ENCODE peak calls at places on chromosome 17, in ten cellular contexts. L, B, A, H, F, M, Q, V, P and I are unnamed samples.

GRCh38 chr17:72474740-72475477 is 354.1 kb downstream of the SOX9 start:
- DNase-seq in Q (no peak), V (peak), B (no peak), F (no peak), M (no peak), H (no peak), P (no peak), L (no peak), A (no peak), I (no peak)

GRCh38 chr17:63337579-63337978 is 108.5 kb downstream of the CYB561 start:
- DNase-seq in M (no peak), B (no peak), L (no peak), F (peak), Q (no peak), A (no peak), H (peak), V (no peak), P (no peak), I (no peak)

GRCh38 chr17:29840884-29841283 is 89.1 kb downstream of the SSH2 start:
- DNase-seq in P (no peak), Q (no peak), A (no peak), L (peak), V (no peak), B (no peak), M (no peak), H (peak), F (peak), I (no peak)

GRCh38 chr17:16937431-16937830 is 34.5 kb downstream of the TNFRSF13B start:
- DNase-seq in Q (no peak), V (no peak), M (no peak), L (no peak), A (no peak), P (no peak), B (no peak), H (no peak), F (no peak), I (no peak)

GRCh38 chr17:64032081-64032480 is 11.6 kb upstream of the ICAM2 start:
- DNase-seq in L (peak), H (peak), Q (no peak), F (peak), V (no peak), B (no peak), P (no peak), M (no peak), A (no peak), I (no peak)

GRCh38 chr17:78674156-78674555 is 97.0 kb upstream of the DNAH17 start:
- DNase-seq in V (no peak), Q (no peak), B (no peak), P (no peak), H (no peak), A (no peak), M (no peak), F (no peak), L (no peak), I (no peak)

GRCh38 chr17:27276653-27277156 is 17.2 kb upstream of the WSB1 start:
- DNase-seq in Q (no peak), V (no peak), A (no peak), F (no peak), H (no peak), B (no peak), L (no peak), P (peak), M (peak), I (no peak)

GRCh38 chr17:80195671-80196529 is 24.2 kb downstream of the SGSH start:
- DNase-seq in V (no peak), H (peak), M (no peak), P (no peak), L (no peak), B (peak), A (no peak), Q (peak), F (peak), I (no peak)

GRCh38 chr17:74631468-74632195 is 8.1 kb upstream of the CD300E start:
- DNase-seq in L (no peak), V (peak), P (no peak), M (no peak), H (no peak), Q (peak), F (peak), A (no peak), B (no peak), I (no peak)

GRCh38 chr17:47905221-47905733 is 9.2 kb downstream of the SP2 start:
- DNase-seq in Q (no peak), H (peak), F (no peak), L (peak), B (no peak), P (no peak), M (no peak), A (peak), V (no peak), I (peak)

GRCh38 chr17:55710410-55710809 is 12.3 kb downstream of the TMEM100 start:
- DNase-seq in F (no peak), H (peak), B (no peak), A (no peak), L (no peak), M (no peak), Q (no peak), V (no peak), P (peak), I (no peak)

GRCh38 chr17:61484174-61484573 is 32.0 kb downstream of the TBX4 start:
- DNase-seq in F (no peak), V (no peak), P (peak), B (no peak), A (no peak), Q (no peak), M (no peak), H (no peak), L (no peak), I (no peak)

GRCh38 chr17:72502940-72503341 is 382.1 kb downstream of the SOX9 start:
- DNase-seq in L (peak), M (no peak), Q (no peak), F (peak), B (no peak), P (no peak), V (no peak), A (no peak), H (peak), I (no peak)

GRCh38 chr17:44436336-44436735 is 46.9 kb upstream of the ITGA2B start:
- DNase-seq in B (no peak), V (no peak), Q (no peak), M (no peak), L (no peak), P (no peak), F (no peak), H (no peak), A (no peak), I (no peak)

GRCh38 chr17:32335647-32336046 is 6.3 kb downstream of the C17orf75 start:
- DNase-seq in H (peak), P (no peak), V (no peak), Q (no peak), F (peak), M (no peak), A (no peak), L (peak), B (no peak), I (no peak)

GRCh38 chr17:9021158-9021984 is at the start of gene NTN1:
- DNase-seq in Q (peak), B (peak), V (peak), P (no peak), A (no peak), L (no peak), H (peak), F (peak), M (peak), I (no peak)

GRCh38 chr17:81030726-81031570 is 4.0 kb upstream of the BAIAP2 start:
- DNase-seq in Q (no peak), L (no peak), F (no peak), P (peak), V (peak), A (no peak), M (no peak), H (no peak), B (no peak), I (no peak)

GRCh38 chr17:17084941-17085340 is 42.7 kb downstream of the MPRIP start:
- DNase-seq in V (no peak), P (no peak), A (no peak), B (no peak), L (no peak), M (peak), H (no peak), Q (no peak), F (no peak), I (no peak)

GRCh38 chr17:17445925-17446665 is 30.7 kb upstream of the MED9 start:
- DNase-seq in M (no peak), A (no peak), H (peak), Q (peak), L (peak), V (peak), F (peak), P (no peak), B (no peak), I (no peak)

GRCh38 chr17:50487213-50488096 is 8.8 kb downstream of the RSAD1 start:
- DNase-seq in L (peak), B (no peak), V (no peak), H (peak), A (no peak), P (peak), Q (no peak), F (peak), M (no peak), I (no peak)

GRCh38 chr17:44872131-44872768 is 24.6 kb downstream of the HIGD1B start:
- DNase-seq in H (no peak), L (no peak), A (no peak), M (no peak), B (no peak), Q (no peak), P (peak), V (no peak), F (no peak), I (peak)

GRCh38 chr17:2687074-2687418 is 24.5 kb downstream of the CLUH start:
- DNase-seq in M (no peak), V (no peak), F (no peak), B (no peak), A (no peak), H (no peak), P (no peak), Q (no peak), L (no peak), I (no peak)